ENCODE peak calls at places on chromosomes 7 and 10, in eight cellular contexts. I is Peyer's patch, J is G401, G is tibial artery, E is cardiac septum, O is hippocampal formation, U is NCI-H1092 treated with DMSO at 0.1 percent for 48 hours, Z is HEK293T. B is an unnamed sample.

GRCh38 chr7:145276118-145276517 is 440.3 kb upstream of the TPK1 start:
- DNase-seq in E (no peak), Z (no peak), O (no peak), G (no peak), I (no peak), U (no peak), J (no peak), B (no peak)

GRCh38 chr10:132878091-132878729 is 64.2 kb downstream of the CFAP46 start:
- DNase-seq in E (peak), O (no peak), I (no peak), Z (no peak), J (no peak), G (no peak), U (no peak), B (no peak)

GRCh38 chr10:44937201-44938005 is 22.2 kb upstream of the RASSF4 start:
- DNase-seq in E (peak), G (no peak), O (no peak), I (no peak), J (no peak), Z (no peak), U (no peak), B (no peak)

GRCh38 chr7:112056409-112056808 is 149.8 kb downstream of the DOCK4 start:
- DNase-seq in U (peak), I (no peak), Z (no peak), E (no peak), G (no peak), J (no peak), O (no peak), B (no peak)

GRCh38 chr10:110802551-110803238 is 69.0 kb upstream of the PDCD4 start:
- DNase-seq in U (peak), O (peak), E (peak), I (no peak), J (peak), G (peak), Z (peak), B (peak)

GRCh38 chr7:31120800-31121513 is 68.8 kb downstream of the ADCYAP1R1 start:
- DNase-seq in O (no peak), G (no peak), E (no peak), I (no peak), J (no peak), Z (no peak), U (no peak), B (no peak)

GRCh38 chr7:130356760-130357611 is 12.4 kb downstream of the CPA5 start:
- DNase-seq in U (no peak), O (peak), I (no peak), J (no peak), G (peak), Z (no peak), E (peak), B (peak)

GRCh38 chr10:86344714-86345161 is 21.9 kb downstream of the GRID1 start:
- DNase-seq in U (peak), Z (no peak), E (peak), J (no peak), O (no peak), G (no peak), I (peak), B (no peak)

GRCh38 chr7:147861058-147861716 is 729.4 kb upstream of the C7orf33 start:
- DNase-seq in U (peak), I (no peak), J (peak), E (no peak), O (no peak), G (no peak), Z (no peak), B (no peak)

GRCh38 chr10:93542358-93542791 is 24.1 kb upstream of the FFAR4 start:
- DNase-seq in I (peak), Z (no peak), E (peak), J (peak), U (peak), O (no peak), G (no peak), B (no peak)

GRCh38 chr7:130925136-130925794 is 191.3 kb upstream of the KLF14 start:
- DNase-seq in Z (no peak), E (no peak), O (no peak), J (no peak), U (no peak), G (no peak), I (no peak), B (no peak)

GRCh38 chr10:124674768-124675222 is 69.4 kb downstream of the FAM53B start:
- DNase-seq in Z (no peak), I (no peak), G (no peak), U (no peak), O (no peak), E (no peak), J (no peak), B (no peak)

GRCh38 chr7:24756989-24757798 is at the start of gene GSDME:
- DNase-seq in J (no peak), U (peak), I (peak), O (peak), G (peak), Z (peak), E (no peak), B (peak)

GRCh38 chr10:92897916-92898315 is 49.6 kb downstream of the EXOC6 start:
- DNase-seq in O (no peak), I (no peak), J (no peak), Z (no peak), G (no peak), E (no peak), U (no peak), B (no peak)

B was measured in amygdala.